ENCODE peak calls at places on chromosomes 3 and 15, in eight cellular contexts. F, J, U, N, P, Q, Y and M are unnamed samples.
A peak's percentile ranks its signal among the peaks of the same experiment; 100 is the strongest.

GRCh38 chr3:37891227-37891626 is 29.5 kb downstream of the CTDSPL start:
- DNase-seq in N (no peak), Y (no peak), J (no peak), U (no peak), Q (no peak), P (no peak), F (no peak), M (no peak)

GRCh38 chr15:37009288-37009687 is 91.1 kb downstream of the MEIS2 start:
- DNase-seq in Q (no peak), P (no peak), N (no peak), Y (no peak), U (no peak), F (no peak), J (no peak), M (no peak)

GRCh38 chr3:102180291-102180931 is 254.4 kb upstream of the ZPLD1 start:
- DNase-seq in P (peak; percentile 76), Y (peak; percentile 93), F (peak; percentile 95), U (no peak), Q (peak; percentile 78), N (no peak), J (no peak), M (no peak)

GRCh38 chr3:37715358-37715757 is 146.3 kb upstream of the CTDSPL start:
- DNase-seq in Y (no peak), Q (no peak), P (no peak), J (no peak), N (no peak), U (no peak), F (no peak), M (no peak)

GRCh38 chr15:68199340-68199739 is 5.8 kb downstream of the CALML4 start:
- DNase-seq in F (no peak), N (no peak), P (no peak), J (no peak), U (peak; percentile 9), Q (no peak), Y (no peak), M (no peak)

GRCh38 chr3:188197388-188197847 is 43.5 kb downstream of the LPP start:
- DNase-seq in Y (peak; percentile 82), U (no peak), F (peak; percentile 54), Q (no peak), J (no peak), P (no peak), N (no peak), M (no peak)

GRCh38 chr3:150790621-150791020 is 27.7 kb upstream of the SIAH2 start:
- DNase-seq in J (no peak), Y (no peak), F (no peak), P (no peak), N (no peak), Q (peak; percentile 13), U (no peak), M (no peak)

GRCh38 chr15:81321667-81322066 is 2.3 kb downstream of the STARD5 start:
- DNase-seq in N (no peak), J (no peak), P (no peak), Q (no peak), U (no peak), F (no peak), Y (no peak), M (no peak)

GRCh38 chr3:170961616-170962400 is 53.4 kb upstream of the EIF5A2 start:
- DNase-seq in Q (peak; percentile 64), Y (peak; percentile 49), N (peak; percentile 31), U (no peak), F (peak; percentile 37), J (no peak), P (peak; percentile 59), M (no peak)

GRCh38 chr15:31361764-31362120 is 35.1 kb downstream of the KLF13 start:
- DNase-seq in J (no peak), P (no peak), N (no peak), Y (no peak), F (no peak), Q (no peak), U (no peak), M (no peak)

GRCh38 chr15:36432162-36432561 is 147.3 kb upstream of the CDIN1 start:
- DNase-seq in N (no peak), P (no peak), Q (peak; percentile 92), F (peak; percentile 85), U (no peak), J (no peak), Y (peak; percentile 73), M (no peak)

GRCh38 chr3:87553058-87553457 is 276.7 kb upstream of the POU1F1 start:
- DNase-seq in Q (no peak), Y (no peak), N (no peak), F (no peak), U (no peak), P (peak; percentile 3), J (no peak), M (no peak)

GRCh38 chr3:72411843-72412242 is 436.4 kb downstream of the SHQ1 start:
- DNase-seq in P (peak; percentile 23), Y (no peak), U (no peak), N (no peak), F (no peak), Q (no peak), J (no peak), M (no peak)

GRCh38 chr3:98796334-98796733 is 33.2 kb downstream of the ST3GAL6 start:
- DNase-seq in Q (no peak), F (no peak), N (no peak), J (no peak), P (no peak), U (no peak), Y (no peak), M (no peak)

GRCh38 chr15:51718199-51718598 is 19.3 kb downstream of the LYSMD2 start:
- DNase-seq in Q (no peak), J (no peak), P (no peak), F (no peak), Y (no peak), N (no peak), U (no peak), M (no peak)

GRCh38 chr15:53130943-53131342 is 340.8 kb upstream of the ONECUT1 start:
- DNase-seq in Q (no peak), Y (no peak), F (no peak), P (no peak), J (no peak), N (no peak), U (no peak), M (no peak)

GRCh38 chr15:44573386-44573785 is 36.4 kb downstream of the EIF3J start:
- DNase-seq in Q (no peak), Y (no peak), N (no peak), F (no peak), J (no peak), P (no peak), U (no peak), M (no peak)